ENCODE peak calls at places on chromosomes 7 and 10, in six cellular contexts. B, N, D, T, R and W are unnamed samples.

GRCh38 chr10:125782661-125783060 is 7.0 kb upstream of the MMP21 start:
- DNase-seq in R (no peak), D (no peak), B (no peak), N (no peak), T (no peak), W (no peak)

GRCh38 chr10:3666525-3667302 is 118.3 kb downstream of the KLF6 start:
- DNase-seq in R (no peak), D (no peak), B (no peak), T (no peak), N (peak), W (peak)

GRCh38 chr7:31487476-31487875 is 26.4 kb upstream of the ITPRID1 start:
- DNase-seq in T (no peak), N (no peak), D (no peak), B (no peak), R (no peak), W (no peak)

GRCh38 chr10:89352802-89353201 is 25.0 kb downstream of the IFIT3 start:
- DNase-seq in D (no peak), T (no peak), N (no peak), R (no peak), B (no peak), W (no peak)

GRCh38 chr7:123714296-123715080 is 34.3 kb downstream of the WASL start:
- DNase-seq in R (no peak), N (no peak), B (no peak), D (no peak), T (no peak), W (no peak)

GRCh38 chr10:23344251-23344841 is at the start of gene C10orf67:
- DNase-seq in R (peak), N (no peak), B (peak), T (peak), D (no peak), W (no peak)

GRCh38 chr10:26890956-26891355 is 30.2 kb upstream of the ABI1 start:
- DNase-seq in T (peak), N (no peak), R (peak), B (peak), D (peak), W (no peak)

GRCh38 chr7:71131256-71131752 is 640 bp upstream of the GALNT17 start:
- DNase-seq in D (no peak), B (peak), T (peak), R (no peak), N (no peak), W (no peak)

GRCh38 chr10:93595378-93596288 is 5.4 kb downstream of the RBP4 start:
- DNase-seq in D (no peak), B (no peak), R (no peak), N (no peak), T (no peak), W (no peak)

GRCh38 chr10:62652114-62652513 is 152.4 kb upstream of the ADO start:
- DNase-seq in R (peak), N (no peak), B (no peak), D (no peak), T (no peak), W (no peak)

GRCh38 chr7:70937424-70937823 is 194.5 kb upstream of the GALNT17 start:
- DNase-seq in N (no peak), T (no peak), R (no peak), B (no peak), D (no peak), W (no peak)

GRCh38 chr10:119997429-119997828 is 104.9 kb downstream of the SEC23IP start:
- DNase-seq in D (no peak), N (no peak), B (no peak), T (no peak), R (no peak), W (no peak)

GRCh38 chr7:27576360-27576944 is 86.2 kb downstream of the HIBADH start:
- DNase-seq in T (no peak), D (no peak), B (peak), R (peak), N (no peak), W (no peak)

GRCh38 chr7:135661311-135662122 is 797 bp upstream of the STMP1 start:
- DNase-seq in D (no peak), N (no peak), T (no peak), B (no peak), R (no peak), W (peak)

GRCh38 chr10:102714621-102715455 is at the start of gene SFXN2:
- DNase-seq in N (peak), D (peak), T (no peak), R (peak), B (peak), W (peak)

GRCh38 chr10:113895018-113895417 is 40.6 kb downstream of the NHLRC2 start:
- DNase-seq in T (no peak), B (no peak), D (no peak), R (peak), N (no peak), W (no peak)

GRCh38 chr7:134562136-134562535 is 13.2 kb downstream of the AKR1B15 start:
- DNase-seq in B (no peak), N (no peak), D (no peak), T (no peak), R (no peak), W (no peak)

GRCh38 chr10:3931901-3932300 is 146.9 kb upstream of the KLF6 start:
- DNase-seq in R (no peak), T (no peak), N (no peak), B (no peak), D (no peak), W (no peak)

GRCh38 chr7:151699147-151699546 is 177.8 kb downstream of the PRKAG2 start:
- DNase-seq in D (no peak), T (no peak), R (peak), B (no peak), N (no peak), W (no peak)

GRCh38 chr10:130301026-130301892 is 165.1 kb downstream of the GLRX3 start:
- DNase-seq in N (peak), B (no peak), R (no peak), D (peak), T (no peak), W (peak)

GRCh38 chr10:24209421-24209770 is 458 bp downstream of the KIAA1217 start:
- DNase-seq in D (no peak), R (peak), T (no peak), N (no peak), B (peak), W (no peak)

GRCh38 chr10:4691776-4692175 is 134.2 kb upstream of the AKR1E2 start:
- DNase-seq in D (no peak), B (no peak), T (no peak), N (no peak), R (peak), W (no peak)

GRCh38 chr7:115297651-115298050 is 375.8 kb downstream of the MDFIC start:
- DNase-seq in D (no peak), T (no peak), N (no peak), R (peak), B (no peak), W (no peak)

GRCh38 chr10:97422921-97423420 is 3.0 kb upstream of the PGAM1 start:
- DNase-seq in R (peak), N (no peak), B (no peak), D (no peak), T (no peak), W (peak)

GRCh38 chr7:151468214-151469023 is 28.5 kb upstream of the CRYGN start:
- DNase-seq in D (no peak), B (no peak), R (no peak), T (no peak), N (no peak), W (no peak)

GRCh38 chr10:26821699-26822542 is 38.8 kb downstream of the ABI1 start:
- DNase-seq in D (no peak), N (no peak), B (no peak), R (no peak), T (no peak), W (no peak)

GRCh38 chr10:21912583-21912982 is 90.9 kb downstream of the DNAJC1 start:
- DNase-seq in T (no peak), R (no peak), N (no peak), B (peak), D (no peak), W (no peak)

GRCh38 chr10:1368772-1369171 is 312.6 kb downstream of the WDR37 start:
- DNase-seq in D (no peak), B (peak), N (no peak), T (peak), R (no peak), W (no peak)

GRCh38 chr7:22350466-22351328 is 6.3 kb downstream of the RAPGEF5 start:
- DNase-seq in D (no peak), T (no peak), R (peak), N (no peak), B (no peak), W (no peak)

GRCh38 chr7:122885583-122886356 is 490 bp downstream of the CADPS2 start:
- DNase-seq in N (no peak), T (peak), B (peak), D (no peak), R (peak), W (no peak)

GRCh38 chr10:43218951-43219837 is 47.7 kb downstream of the RASGEF1A start:
- DNase-seq in D (no peak), N (no peak), B (no peak), T (no peak), R (no peak), W (no peak)

GRCh38 chr10:61939575-61940301 is 38.2 kb downstream of the ARID5B start:
- DNase-seq in B (no peak), T (no peak), R (peak), N (no peak), D (no peak), W (no peak)

GRCh38 chr7:94656925-94657731 is 1.2 kb upstream of the SGCE start:
- DNase-seq in B (peak), D (no peak), R (peak), N (no peak), T (no peak), W (no peak)

GRCh38 chr10:129319934-129320333 is 147.1 kb upstream of the MGMT start:
- DNase-seq in B (no peak), T (no peak), R (no peak), D (no peak), N (no peak), W (no peak)

GRCh38 chr10:13054844-13055243 is 45.1 kb upstream of the OPTN start:
- DNase-seq in B (no peak), N (no peak), T (no peak), D (no peak), R (no peak), W (no peak)

GRCh38 chr7:119482209-119482608 is 790.8 kb upstream of the KCND2 start:
- DNase-seq in R (no peak), N (no peak), T (no peak), D (no peak), B (peak), W (no peak)

GRCh38 chr7:44220732-44221131 is 20.0 kb downstream of the YKT6 start:
- DNase-seq in N (no peak), R (no peak), T (no peak), D (no peak), B (no peak), W (no peak)

GRCh38 chr10:110013615-110014293 is 6.0 kb downstream of the ADD3 start:
- DNase-seq in N (peak), R (no peak), B (no peak), D (no peak), T (no peak), W (peak)

GRCh38 chr10:4721994-4722753 is 103.8 kb upstream of the AKR1E2 start:
- DNase-seq in T (no peak), D (no peak), R (peak), N (no peak), B (no peak), W (no peak)